ENCODE peak calls at places on chromosomes 5 and 9, in five cellular contexts. N is GM12878, G is HepG2, T is H1, Z is K562. O is an unnamed sample.

GRCh38 chr5:7329712-7330111 is 66.2 kb upstream of the ADCY2 start:
- DNase-seq in N (no peak), G (no peak), T (no peak), Z (no peak), O (no peak)

GRCh38 chr5:38640012-38640395 is 83.6 kb upstream of the LIFR start:
- DNase-seq in N (no peak), G (no peak), T (no peak), Z (no peak), O (no peak)

GRCh38 chr5:78648359-78649219 is at the start of gene LHFPL2:
- DNase-seq in N (no peak), G (no peak), T (peak), Z (peak), O (peak)

GRCh38 chr9:19156026-19156474 is 28.8 kb upstream of the PLIN2 start:
- DNase-seq in N (no peak), G (peak), T (no peak), Z (no peak), O (no peak)

GRCh38 chr5:173774212-173774850 is 113.8 kb upstream of the CPEB4 start:
- DNase-seq in N (no peak), G (no peak), T (no peak), Z (no peak), O (no peak)

GRCh38 chr9:136997830-136998234 is 1.5 kb upstream of the CLIC3 start:
- DNase-seq in N (no peak), G (no peak), T (no peak), Z (no peak), O (no peak)

GRCh38 chr9:108272350-108272899 is 583.4 kb downstream of the ACTL7B start:
- DNase-seq in N (no peak), G (peak), T (peak), Z (peak), O (peak)

GRCh38 chr9:6852243-6852963 is 94.6 kb downstream of the KDM4C start:
- DNase-seq in N (no peak), G (peak), T (no peak), Z (no peak), O (no peak)

GRCh38 chr9:6780690-6781089 is 22.9 kb downstream of the KDM4C start:
- DNase-seq in N (no peak), G (no peak), T (no peak), Z (no peak), O (no peak)

GRCh38 chr9:89313842-89314241 is 2.8 kb downstream of the CKS2 start:
- DNase-seq in N (no peak), G (no peak), T (no peak), Z (no peak), O (no peak)

GRCh38 chr5:142512680-142513042 is 173.2 kb downstream of the FGF1 start:
- DNase-seq in N (no peak), G (peak), T (no peak), Z (no peak), O (no peak)
- TF ChIP-seq USF2 in N (no peak), G (no peak), T (no peak), Z (no peak), O (no peak)

GRCh38 chr9:93297659-93298497 is 113.9 kb downstream of the WNK2 start:
- DNase-seq in N (no peak), G (no peak), T (peak), Z (peak), O (peak)
- TF ChIP-seq CREB1 in N (no peak), G (no peak), T (no peak), Z (no peak), O (no peak)

GRCh38 chr5:9863486-9863885 is 233.3 kb upstream of the TAS2R1 start:
- DNase-seq in N (no peak), G (no peak), T (no peak), Z (no peak), O (no peak)

GRCh38 chr5:9858043-9858442 is 227.9 kb upstream of the TAS2R1 start:
- DNase-seq in N (no peak), G (no peak), T (no peak), Z (no peak), O (no peak)

GRCh38 chr5:9859798-9860197 is 229.6 kb upstream of the TAS2R1 start:
- DNase-seq in N (no peak), G (no peak), T (no peak), Z (no peak), O (no peak)

GRCh38 chr5:9864791-9865190 is 234.6 kb upstream of the TAS2R1 start:
- DNase-seq in N (no peak), G (no peak), T (no peak), Z (no peak), O (no peak)

GRCh38 chr5:9861664-9862256 is 231.6 kb upstream of the TAS2R1 start:
- DNase-seq in N (no peak), G (no peak), T (no peak), Z (no peak), O (no peak)
- TF ChIP-seq USF2 in N (no peak), G (no peak), T (no peak), Z (no peak), O (no peak)

GRCh38 chr9:130556396-130557076 is 22.8 kb upstream of the FUBP3 start:
- DNase-seq in N (no peak), G (no peak), T (no peak), Z (no peak), O (no peak)

GRCh38 chr9:130557077-130557468 is 22.3 kb upstream of the FUBP3 start:
- DNase-seq in N (no peak), G (no peak), T (no peak), Z (no peak), O (no peak)

GRCh38 chr9:130565792-130566191 is 13.6 kb upstream of the FUBP3 start:
- DNase-seq in N (no peak), G (no peak), T (no peak), Z (no peak), O (no peak)

GRCh38 chr9:130563797-130564196 is 15.6 kb upstream of the FUBP3 start:
- DNase-seq in N (no peak), G (no peak), T (no peak), Z (no peak), O (no peak)

GRCh38 chr9:130561056-130561455 is 18.3 kb upstream of the FUBP3 start:
- DNase-seq in N (no peak), G (no peak), T (no peak), Z (no peak), O (no peak)
- TF ChIP-seq CREB1 in N (no peak), G (no peak), T (no peak), Z (no peak), O (no peak)

GRCh38 chr5:162939962-162940361 is 497.4 kb upstream of the CCNG1 start:
- DNase-seq in N (no peak), G (no peak), T (no peak), Z (no peak), O (no peak)
- TF ChIP-seq USF2 in N (no peak), G (no peak), T (no peak), Z (no peak), O (no peak)

DNA sequence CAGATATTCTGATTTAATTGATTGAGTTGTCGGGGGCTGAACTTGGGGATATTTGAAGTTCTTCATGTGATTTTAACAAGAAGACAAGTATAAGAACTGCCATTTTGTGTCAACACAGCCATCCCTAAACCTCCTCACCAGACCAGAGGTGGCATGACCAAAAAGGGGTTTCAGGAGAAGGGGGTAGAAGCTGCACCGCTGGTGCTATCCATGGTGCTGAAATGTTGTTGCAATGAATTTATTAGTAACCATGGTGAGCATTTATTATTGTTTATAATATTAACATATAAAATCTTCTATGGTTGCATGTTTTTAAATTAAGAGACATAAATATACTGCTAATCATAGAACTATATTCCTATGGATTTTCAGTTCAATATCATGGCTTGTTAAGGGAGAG is 72.3 kb downstream of the GNA14 start:
- DNase-seq in N (no peak), G (no peak), T (no peak), Z (peak), O (peak)
- TF ChIP-seq CREB1 in N (no peak), G (no peak), T (no peak), Z (no peak), O (no peak)

GRCh38 chr5:3695818-3696217 is 100.2 kb downstream of the IRX1 start:
- DNase-seq in N (no peak), G (no peak), T (no peak), Z (no peak), O (no peak)
- TF ChIP-seq USF2 in N (no peak), G (no peak), T (no peak), Z (no peak), O (no peak)

GRCh38 chr5:14189680-14190079 is 46.5 kb downstream of the TRIO start:
- DNase-seq in N (no peak), G (no peak), T (no peak), Z (no peak), O (no peak)
- TF ChIP-seq CREB1 in N (no peak), G (no peak), T (no peak), Z (no peak), O (no peak)